ENCODE peak calls at places on chromosomes 2 and 18, in four cellular contexts. W, M, E and N are unnamed samples. For H3K4me1, the result is how much of the 10 kb centered on the place peaks cover.

GRCh38 chr2:16249269-16250055 is 309.1 kb downstream of the MYCN start:
- DNase-seq in E (no peak), W (no peak), M (no peak), N (no peak)

GRCh38 chr2:104872866-104873688 is 19.2 kb downstream of the POU3F3 start:
- DNase-seq in M (peak), E (peak), W (no peak), N (no peak)

GRCh38 chr2:62586981-62587380 is 81.0 kb upstream of the TMEM17 start:
- DNase-seq in E (no peak), W (no peak), M (no peak), N (no peak)

GRCh38 chr2:54308782-54309181 is 52.8 kb upstream of the TSPYL6 start:
- DNase-seq in W (no peak), M (no peak), E (no peak), N (no peak)

GRCh38 chr2:127431408-127432023 is 13.3 kb downstream of the PROC start:
- DNase-seq in E (no peak), W (no peak), M (no peak), N (no peak)

GRCh38 chr2:129912066-129912820 is 67.2 kb upstream of the RAB6C start:
- DNase-seq in M (no peak), W (no peak), E (peak), N (no peak)

GRCh38 chr2:32284321-32284720 is 6.6 kb downstream of the YIPF4 start:
- DNase-seq in M (no peak), E (no peak), W (no peak), N (no peak)

GRCh38 chr2:63434597-63434996 is 153.7 kb downstream of the WDPCP start:
- DNase-seq in M (no peak), E (no peak), W (no peak), N (no peak)

GRCh38 chr2:72137498-72138010 is 10.1 kb downstream of the CYP26B1 start:
- DNase-seq in W (peak), E (peak), M (peak), N (peak)

GRCh38 chr2:28684142-28684858 is 67.3 kb upstream of the PPP1CB start:
- DNase-seq in E (no peak), W (no peak), M (no peak), N (no peak)

GRCh38 chr18:59842947-59843346 is 56.8 kb upstream of the PMAIP1 start:
- DNase-seq in W (no peak), E (no peak), M (no peak), N (no peak)

GRCh38 chr2:143717053-143717452 is 587.8 kb downstream of the ARHGAP15 start:
- DNase-seq in E (no peak), W (no peak), M (no peak), N (no peak)
- H3K27ac ChIP-seq in E (no peak), W (peak), M (no peak), N (no peak)

GRCh38 chr2:107597507-107597906 is 229.2 kb upstream of the RGPD4 start:
- DNase-seq in E (no peak), M (no peak), W (no peak), N (no peak)
- H3K4me1 ChIP-seq in E (under half), M (under half), W (under half), N (under half)

DNA sequence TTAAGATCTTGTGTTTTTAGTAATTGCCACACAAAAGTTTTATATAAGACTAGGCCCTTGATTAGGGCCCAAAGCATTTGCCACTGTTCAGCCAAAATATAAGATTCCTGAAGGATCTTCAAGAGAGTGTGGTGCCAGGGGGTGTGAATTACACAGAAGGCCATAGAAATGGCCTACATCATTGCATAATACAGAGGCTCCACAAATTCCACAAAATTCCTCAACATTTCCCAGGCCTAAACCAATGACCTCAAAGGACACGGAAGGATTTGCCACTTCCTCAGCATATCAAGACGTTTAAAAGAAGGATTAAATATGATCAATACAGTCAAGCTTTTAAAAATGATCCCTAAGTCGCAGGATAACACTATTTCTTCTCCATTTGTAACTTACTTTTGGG is 24.1 kb downstream of the COL6A3 start:
- DNase-seq in M (no peak), E (no peak), W (no peak), N (no peak)
- H3K27ac ChIP-seq in M (no peak), E (no peak), W (no peak), N (no peak)

GRCh38 chr2:73451263-73451972 is 65.8 kb downstream of the ALMS1 start:
- DNase-seq in E (no peak), W (no peak), M (no peak), N (no peak)
- H3K4me1 ChIP-seq in E (under half), W (under half), M (under half), N (under half)

GRCh38 chr2:11179196-11179595 is 23.9 kb downstream of the SLC66A3 start:
- DNase-seq in E (no peak), M (no peak), W (no peak), N (no peak)

GRCh38 chr2:11177871-11178598 is 22.8 kb downstream of the SLC66A3 start:
- DNase-seq in E (no peak), M (no peak), W (no peak), N (no peak)

GRCh38 chr2:11174222-11174621 is 19.0 kb downstream of the SLC66A3 start:
- DNase-seq in M (no peak), W (no peak), E (no peak), N (no peak)

GRCh38 chr2:11179899-11180298 is 24.6 kb downstream of the SLC66A3 start:
- DNase-seq in E (no peak), M (no peak), W (no peak), N (no peak)

DNA sequence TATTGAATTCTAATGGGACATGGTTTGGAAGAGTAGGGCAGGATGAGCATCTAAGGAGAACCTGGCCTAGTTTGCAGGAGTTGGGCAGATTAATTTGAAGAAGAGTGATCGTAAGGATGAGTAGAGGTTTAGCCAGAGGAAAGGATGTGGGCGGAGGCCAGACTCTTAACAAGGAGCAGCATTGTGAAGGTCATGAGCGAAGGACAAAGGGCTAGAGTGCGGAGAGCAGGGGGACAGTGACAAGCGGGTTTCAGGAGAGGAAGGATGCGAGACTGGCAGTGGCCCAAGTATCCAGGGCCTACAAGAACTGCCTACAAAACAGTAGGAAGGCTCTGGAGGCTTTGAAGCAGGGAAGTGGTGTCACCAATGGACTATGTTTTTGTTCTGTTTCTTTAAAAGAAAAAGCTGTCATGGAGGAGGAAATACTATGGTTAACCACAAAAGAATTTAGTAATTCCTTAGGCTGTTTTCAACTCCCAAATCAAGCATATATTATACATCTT is 20.1 kb downstream of the SLC66A3 start:
- DNase-seq in E (no peak), W (no peak), M (no peak), N (no peak)
- H3K27ac ChIP-seq in E (no peak), W (no peak), M (no peak), N (no peak)

GRCh38 chr2:179875864-179876263 is 14.5 kb upstream of the ZNF385B start:
- DNase-seq in M (no peak), E (no peak), W (no peak), N (no peak)

GRCh38 chr2:179877601-179878364 is 16.4 kb upstream of the ZNF385B start:
- DNase-seq in E (no peak), M (no peak), W (no peak), N (no peak)

DNA sequence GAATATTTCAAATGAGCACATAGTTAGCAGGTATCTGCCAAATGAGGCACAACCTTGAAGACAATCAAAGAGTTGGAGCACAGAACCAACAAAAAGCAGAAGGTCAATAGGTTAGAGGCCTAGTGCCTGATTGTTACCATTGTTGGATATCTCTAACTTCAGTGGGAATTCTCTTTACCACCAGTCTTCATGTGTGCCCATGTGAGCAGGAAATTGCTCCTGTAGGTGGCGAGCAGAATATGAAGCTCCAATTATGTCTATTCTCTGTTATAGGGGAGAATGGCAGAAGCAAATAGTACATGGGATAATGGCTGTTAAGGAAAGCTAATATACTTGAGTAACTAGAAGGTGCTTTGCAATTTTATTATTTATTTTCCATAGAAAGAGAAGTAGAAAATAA is 14.9 kb upstream of the ZNF385B start:
- DNase-seq in M (no peak), E (no peak), W (no peak), N (no peak)
- H3K4me1 ChIP-seq in M (under half), E (under half), W (under half), N (under half)

GRCh38 chr2:113876503-113877387 is 13.1 kb upstream of the ACTR3 start:
- DNase-seq in E (peak), M (no peak), W (no peak), N (no peak)
- H3K27ac ChIP-seq in E (no peak), M (no peak), W (no peak), N (no peak)

GRCh38 chr2:9228088-9228751 is 21.6 kb downstream of the ASAP2 start:
- DNase-seq in M (no peak), W (no peak), E (no peak), N (no peak)

GRCh38 chr2:9230051-9230802 is 23.6 kb downstream of the ASAP2 start:
- DNase-seq in M (no peak), W (no peak), E (no peak), N (peak)

GRCh38 chr2:9229470-9229820 is 22.8 kb downstream of the ASAP2 start:
- DNase-seq in M (no peak), E (no peak), W (no peak), N (no peak)

GRCh38 chr2:9230881-9231280 is 24.3 kb downstream of the ASAP2 start:
- DNase-seq in W (no peak), E (no peak), M (no peak), N (no peak)

DNA sequence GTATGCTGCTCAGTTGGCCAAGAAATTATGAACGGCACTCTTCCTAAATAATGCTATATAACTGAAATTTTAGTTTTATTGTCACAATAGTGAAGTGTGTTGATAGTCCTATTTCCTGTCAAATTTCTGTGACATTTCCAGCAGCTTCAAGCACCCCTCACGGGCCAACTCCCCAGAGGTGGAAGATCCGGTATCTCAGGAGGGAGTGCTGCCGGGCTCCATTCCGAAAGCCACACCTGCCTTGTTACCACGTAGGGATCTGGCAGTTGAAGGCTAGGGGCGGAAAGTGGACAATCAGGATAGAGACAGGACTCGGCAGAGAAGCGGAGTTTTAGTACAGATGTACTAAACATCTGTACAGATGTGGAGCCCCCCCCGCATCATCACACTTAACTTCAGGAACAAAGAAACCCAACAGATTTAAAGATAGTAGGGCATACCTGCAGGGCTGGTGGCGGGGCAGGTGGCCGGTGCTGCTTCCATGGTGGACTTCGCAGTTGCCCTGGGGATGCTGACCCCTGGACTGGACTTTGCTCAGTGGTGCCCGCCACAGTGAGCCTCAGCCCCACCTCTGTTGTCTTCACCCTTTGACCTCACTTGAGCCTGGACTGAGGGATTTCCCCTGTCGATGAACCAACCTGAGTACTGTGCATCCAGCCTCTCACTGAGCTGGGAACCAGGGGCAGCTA is 22.3 kb downstream of the ASAP2 start:
- DNase-seq in M (no peak), W (no peak), E (no peak), N (no peak)
- H3K4me1 ChIP-seq in M (half or more), W (under half), E (under half), N (under half)

DNA sequence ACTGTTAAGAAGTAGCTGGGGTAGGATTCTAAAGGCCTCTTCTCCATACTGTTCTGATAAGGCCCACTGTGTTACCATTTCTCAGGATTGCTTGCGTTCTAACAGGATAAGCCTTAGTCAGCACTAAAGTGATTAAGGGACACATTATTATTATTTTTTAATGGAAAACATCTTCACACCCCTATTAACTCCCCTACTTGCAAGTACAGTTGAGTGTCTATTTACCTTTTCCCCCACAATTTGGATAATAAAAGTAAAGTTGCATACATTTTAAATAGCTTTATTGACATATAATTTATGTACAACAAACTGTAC is 9.0 kb downstream of the REL start:
- DNase-seq in M (no peak), E (no peak), W (no peak), N (no peak)
- H3K27ac ChIP-seq in M (no peak), E (no peak), W (no peak), N (no peak)

GRCh38 chr18:79402209-79402576 is 6.5 kb downstream of the NFATC1 start:
- DNase-seq in W (no peak), M (peak), E (no peak), N (peak)
- H3K4me1 ChIP-seq in W (under half), M (half or more), E (under half), N (half or more)